ENCODE peak calls at places on chromosomes 6 and 20, in ten cellular contexts. N is pancreas, F is IMR-90, T is astrocyte, C is lower lobe of right lung, O is body of pancreas, Q is sigmoid colon, A is GM12878, M is cardiac muscle cell, U is upper lobe of right lung. H is an unnamed sample. For H3K9me3, the result is how much of the 10 kb centered on the place peaks cover.

GRCh38 chr6:150857062-150857905 is 8.2 kb upstream of the MTHFD1L start:
- DNase-seq in N (no peak), F (peak), T (peak), C (no peak), O (no peak), Q (no peak), A (no peak), M (no peak), U (no peak), H (no peak)

GRCh38 chr6:6880745-6881437 is 226.9 kb upstream of the RREB1 start:
- DNase-seq in N (no peak), F (no peak), T (no peak), C (no peak), O (no peak), Q (no peak), A (no peak), M (no peak), U (no peak), H (no peak)

GRCh38 chr6:170135821-170136471 is 154.9 kb downstream of the DLL1 start:
- DNase-seq in N (no peak), F (no peak), T (no peak), C (no peak), O (no peak), Q (peak), A (no peak), M (no peak), U (peak), H (no peak)

GRCh38 chr6:4180653-4181255 is 45.4 kb upstream of the ECI2 start:
- DNase-seq in N (no peak), F (peak), T (peak), C (no peak), O (no peak), Q (no peak), A (no peak), M (no peak), U (no peak), H (no peak)

GRCh38 chr20:53028337-53029007 is 56.3 kb downstream of the TSHZ2 start:
- DNase-seq in N (no peak), F (no peak), T (peak), C (no peak), O (no peak), Q (no peak), A (no peak), M (no peak), U (no peak), H (no peak)

GRCh38 chr6:29938746-29939508 is 3.4 kb upstream of the HLA-A start:
- DNase-seq in N (no peak), F (no peak), T (no peak), C (no peak), O (no peak), Q (no peak), A (no peak), M (peak), U (no peak), H (no peak)

GRCh38 chr6:38034269-38034914 is 214.9 kb downstream of the ZFAND3 start:
- DNase-seq in N (no peak), F (peak), T (peak), C (no peak), O (no peak), Q (no peak), A (no peak), M (peak), U (no peak), H (no peak)

GRCh38 chr6:106512958-106513480 is 116.3 kb downstream of the RTN4IP1 start:
- DNase-seq in N (no peak), F (no peak), T (no peak), C (no peak), O (no peak), Q (no peak), A (no peak), M (no peak), U (no peak), H (no peak)

GRCh38 chr6:54892831-54893230 is 46.3 kb downstream of the FAM83B start:
- DNase-seq in N (no peak), F (peak), T (peak), C (no peak), O (no peak), Q (no peak), A (no peak), M (no peak), U (no peak), H (no peak)

GRCh38 chr6:84867521-84867920 is 103.1 kb upstream of the TBX18 start:
- DNase-seq in N (no peak), F (no peak), T (no peak), C (no peak), O (no peak), Q (no peak), A (no peak), M (no peak), U (no peak), H (no peak)

GRCh38 chr6:37030599-37030998 is 25.1 kb downstream of the FGD2 start:
- DNase-seq in N (no peak), F (no peak), T (no peak), C (no peak), O (no peak), Q (no peak), A (no peak), M (no peak), U (no peak), H (no peak)

GRCh38 chr6:74068945-74069570 is 373.1 kb downstream of the CD109 start:
- DNase-seq in N (no peak), F (peak), T (peak), C (no peak), O (no peak), Q (no peak), A (no peak), M (no peak), U (no peak), H (no peak)

GRCh38 chr6:25454141-25454540 is 175.0 kb downstream of the CARMIL1 start:
- DNase-seq in N (no peak), F (peak), T (no peak), C (no peak), O (no peak), Q (no peak), A (no peak), M (no peak), U (no peak), H (no peak)

GRCh38 chr6:29845405-29846006 is 17.9 kb downstream of the HLA-G start:
- DNase-seq in N (no peak), F (no peak), T (no peak), C (no peak), O (no peak), Q (no peak), A (peak), M (no peak), U (no peak), H (peak)

GRCh38 chr20:64035066-64035932 is 683 bp upstream of the C20orf204 start:
- DNase-seq in N (no peak), F (no peak), T (no peak), C (no peak), O (no peak), Q (peak), A (peak), M (no peak), U (peak), H (no peak)

GRCh38 chr6:161003336-161003735 is 11.8 kb downstream of the MAP3K4 start:
- DNase-seq in N (no peak), F (peak), T (peak), C (no peak), O (no peak), Q (no peak), A (no peak), M (no peak), U (no peak), H (no peak)

GRCh38 chr6:44056392-44057237 is 70.6 kb downstream of the MRPL14 start:
- DNase-seq in N (no peak), F (peak), T (peak), C (no peak), O (no peak), Q (no peak), A (no peak), M (no peak), U (no peak), H (no peak)

GRCh38 chr20:44079968-44080560 is 106.9 kb downstream of the JPH2 start:
- DNase-seq in N (no peak), F (peak), T (peak), C (no peak), O (no peak), Q (no peak), A (no peak), M (no peak), U (peak), H (no peak)

GRCh38 chr6:35896228-35896627 is 24.7 kb downstream of the SRPK1 start:
- DNase-seq in N (no peak), F (no peak), T (no peak), C (no peak), O (no peak), Q (no peak), A (no peak), M (no peak), U (no peak), H (no peak)

GRCh38 chr20:13059398-13060136 is 50.8 kb downstream of the SPTLC3 start:
- DNase-seq in N (no peak), F (no peak), T (no peak), C (no peak), O (no peak), Q (no peak), A (no peak), M (peak), U (no peak), H (no peak)

DNA sequence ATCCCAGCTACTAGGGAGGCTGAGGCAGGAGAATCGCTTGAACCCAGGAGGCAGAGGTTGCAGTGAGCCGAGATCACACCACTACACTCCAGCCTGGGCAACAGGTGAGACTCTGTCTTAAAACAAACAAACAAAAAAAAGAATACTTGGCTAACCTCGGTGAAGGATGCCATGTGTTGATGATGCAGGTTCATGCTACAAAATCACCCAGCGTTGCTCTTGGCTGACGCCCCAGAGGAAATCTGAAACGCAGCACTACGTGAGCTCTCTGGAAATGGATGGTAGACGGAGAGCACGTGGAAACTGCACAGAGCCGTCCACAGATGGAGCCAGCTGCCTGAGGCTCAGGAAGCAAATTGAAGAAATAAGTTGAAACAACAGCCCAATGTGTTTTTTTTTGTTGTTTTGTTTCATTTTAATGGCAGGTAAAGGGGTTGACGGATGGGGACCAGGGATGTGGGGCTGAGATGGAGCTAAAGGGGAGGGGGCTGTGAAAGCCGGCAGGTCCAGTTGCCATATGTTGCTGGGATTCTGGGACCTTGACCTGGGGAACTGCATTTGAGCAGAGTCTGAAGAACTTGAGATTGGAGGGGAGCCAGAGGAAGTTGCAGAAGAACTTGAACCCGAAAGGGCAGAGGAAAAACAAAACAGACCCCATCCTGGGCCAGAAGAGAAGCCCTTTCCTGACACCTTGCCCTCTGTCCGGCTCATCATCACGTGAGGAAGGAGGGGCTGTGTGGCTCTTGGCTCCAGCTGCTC is 12.8 kb upstream of the MANBAL start:
- DNase-seq in N (peak), F (peak), T (peak), C (no peak), O (peak), Q (peak), A (no peak), M (no peak), U (no peak), H (no peak)
- TF ChIP-seq CTCF in N (no peak), F (peak), T (peak), C (no peak), O (no peak), Q (no peak), A (peak), M (peak), U (peak), H (no peak)

GRCh38 chr20:21514553-21515251 is 838 bp upstream of the NKX2-2 start:
- DNase-seq in N (no peak), F (no peak), T (no peak), C (peak), O (peak), Q (no peak), A (no peak), M (no peak), U (no peak), H (no peak)

GRCh38 chr20:21515300-21516179 is 1.7 kb upstream of the NKX2-2 start:
- DNase-seq in N (no peak), F (no peak), T (no peak), C (no peak), O (no peak), Q (no peak), A (no peak), M (no peak), U (no peak), H (no peak)

GRCh38 chr20:21517566-21518277 is 3.9 kb upstream of the NKX2-2 start:
- DNase-seq in N (no peak), F (no peak), T (no peak), C (peak), O (no peak), Q (no peak), A (no peak), M (no peak), U (no peak), H (no peak)

GRCh38 chr20:21516861-21517565 is 3.1 kb upstream of the NKX2-2 start:
- DNase-seq in N (no peak), F (no peak), T (no peak), C (peak), O (no peak), Q (no peak), A (no peak), M (no peak), U (no peak), H (no peak)

GRCh38 chr20:21516180-21516567 is 2.3 kb upstream of the NKX2-2 start:
- DNase-seq in N (no peak), F (no peak), T (no peak), C (no peak), O (no peak), Q (no peak), A (no peak), M (no peak), U (no peak), H (no peak)
- H3K9me3 ChIP-seq in N (under half), F (under half), T (under half), C (under half), O (under half), Q (under half), A (under half), M (under half), U (under half), H (under half)

DNA sequence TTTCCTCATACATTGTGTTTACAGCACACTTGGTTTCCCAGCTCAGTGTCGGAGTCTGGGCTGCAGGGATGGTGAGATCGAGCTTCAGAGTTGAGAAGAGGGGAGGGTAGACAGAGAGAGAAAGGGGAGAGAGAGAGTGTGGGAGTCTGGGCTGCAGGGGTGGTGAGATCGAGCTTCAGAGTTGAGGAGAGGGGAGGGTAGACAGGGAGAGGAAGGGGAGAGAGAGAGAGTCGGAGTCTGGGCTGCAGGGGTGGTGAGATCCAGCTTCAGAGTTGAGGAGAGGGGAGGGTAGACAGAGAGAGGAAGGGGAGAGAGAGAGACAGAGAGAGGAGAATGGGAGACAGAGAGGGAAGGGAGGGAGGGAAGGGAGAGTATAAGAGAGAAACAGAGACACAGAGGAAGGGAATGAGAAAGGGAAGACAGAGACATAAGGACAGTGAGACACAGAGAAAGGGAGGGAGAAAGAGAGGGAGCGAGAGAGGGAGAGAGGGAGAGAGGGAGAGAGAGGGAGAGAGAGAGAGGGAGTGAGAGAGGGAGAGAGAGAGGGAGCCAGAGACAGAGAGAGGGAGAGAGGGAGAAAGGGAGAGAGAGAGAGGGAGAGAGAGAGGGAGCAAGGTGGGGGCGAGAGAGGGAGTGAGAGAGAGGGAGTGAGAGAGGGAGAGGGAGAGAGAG is 222.7 kb upstream of the GMDS start:
- DNase-seq in N (no peak), F (no peak), T (no peak), C (no peak), O (no peak), Q (no peak), A (no peak), M (no peak), U (no peak), H (no peak)
- H3K27ac ChIP-seq in N (no peak), F (no peak), T (no peak), C (no peak), O (no peak), Q (no peak), A (no peak), M (no peak), U (no peak), H (no peak)

DNA sequence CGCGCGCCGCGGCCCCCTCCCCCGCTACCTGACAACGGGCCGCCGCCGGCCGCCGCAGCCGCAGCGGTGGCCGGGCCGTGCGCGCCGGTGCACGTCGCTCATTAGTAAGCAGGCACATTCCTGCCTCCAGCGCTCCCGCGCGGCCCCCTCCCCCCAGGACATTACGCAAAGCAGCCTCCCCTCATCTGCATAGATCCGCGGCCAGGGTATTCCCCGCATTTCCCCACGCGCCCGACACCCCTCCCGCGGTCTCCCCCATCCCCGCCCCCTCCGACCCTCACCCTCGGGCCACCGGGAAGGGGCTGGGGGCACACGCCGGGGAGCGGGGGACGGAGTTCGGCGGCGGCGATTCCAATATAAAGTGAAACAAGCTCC is at the start of gene HIVEP2:
- DNase-seq in N (peak), F (peak), T (peak), C (peak), O (peak), Q (peak), A (no peak), M (peak), U (peak), H (peak)
- TF ChIP-seq CTCF in N (no peak), F (peak), T (no peak), C (no peak), O (no peak), Q (no peak), A (no peak), M (no peak), U (no peak), H (no peak)

GRCh38 chr6:137162692-137163303 is 10.6 kb downstream of the IL22RA2 start:
- DNase-seq in N (no peak), F (no peak), T (no peak), C (no peak), O (no peak), Q (no peak), A (no peak), M (no peak), U (no peak), H (no peak)

GRCh38 chr6:137166247-137167098 is 7.0 kb downstream of the IL22RA2 start:
- DNase-seq in N (no peak), F (no peak), T (no peak), C (no peak), O (no peak), Q (no peak), A (no peak), M (no peak), U (no peak), H (no peak)

GRCh38 chr6:137165375-137166246 is 7.8 kb downstream of the IL22RA2 start:
- DNase-seq in N (peak), F (no peak), T (no peak), C (no peak), O (peak), Q (no peak), A (peak), M (no peak), U (no peak), H (no peak)

GRCh38 chr6:137161975-137162374 is 11.5 kb downstream of the IL22RA2 start:
- DNase-seq in N (no peak), F (no peak), T (no peak), C (no peak), O (no peak), Q (no peak), A (no peak), M (no peak), U (no peak), H (no peak)

DNA sequence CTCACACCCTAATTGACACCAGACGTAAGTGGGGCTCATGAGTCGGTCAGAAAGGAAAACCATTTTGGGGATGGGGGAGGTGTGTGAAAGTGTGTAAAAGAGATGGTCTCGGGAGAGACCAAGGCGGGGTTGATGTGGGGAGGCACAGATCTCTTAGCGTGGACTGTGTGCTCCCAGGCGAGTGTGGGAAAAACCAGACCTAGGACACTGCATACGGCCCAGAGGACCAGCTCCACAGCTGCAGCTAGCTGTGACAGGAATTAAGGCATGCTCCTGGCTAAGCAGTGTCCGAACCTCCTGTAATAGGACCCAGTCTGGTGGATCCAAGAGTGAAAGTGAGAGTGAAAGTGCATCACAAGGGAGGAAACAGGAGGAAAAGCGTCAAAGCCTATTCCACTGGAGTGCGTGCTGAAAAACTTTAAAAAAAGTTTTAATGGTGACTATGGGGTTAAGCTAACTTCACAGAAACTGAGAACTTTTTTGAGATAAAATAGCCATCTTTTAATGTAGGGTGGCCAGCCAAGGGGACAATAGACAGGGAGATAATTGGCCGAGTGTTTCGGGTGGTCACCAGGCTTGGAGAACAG is 9.6 kb downstream of the IL22RA2 start:
- DNase-seq in N (no peak), F (no peak), T (no peak), C (no peak), O (no peak), Q (no peak), A (no peak), M (no peak), U (no peak), H (no peak)
- H3K9me3 ChIP-seq in N (under half), F (under half), T (under half), C (under half), O (under half), Q (under half), A (under half), M (under half), U (under half), H (under half)

GRCh38 chr20:51715028-51715872 is 52.9 kb downstream of the ATP9A start:
- DNase-seq in N (no peak), F (no peak), T (no peak), C (no peak), O (no peak), Q (no peak), A (no peak), M (no peak), U (no peak), H (no peak)

GRCh38 chr20:51710503-51710902 is 57.7 kb downstream of the ATP9A start:
- DNase-seq in N (no peak), F (no peak), T (no peak), C (no peak), O (no peak), Q (no peak), A (no peak), M (no peak), U (no peak), H (no peak)

GRCh38 chr20:51711426-51711825 is 56.8 kb downstream of the ATP9A start:
- DNase-seq in N (no peak), F (no peak), T (no peak), C (no peak), O (no peak), Q (no peak), A (no peak), M (no peak), U (no peak), H (no peak)

GRCh38 chr20:51713213-51713598 is 55.0 kb downstream of the ATP9A start:
- DNase-seq in N (no peak), F (no peak), T (no peak), C (no peak), O (no peak), Q (no peak), A (no peak), M (no peak), U (no peak), H (no peak)

GRCh38 chr20:51712501-51713212 is 55.5 kb downstream of the ATP9A start:
- DNase-seq in N (peak), F (peak), T (peak), C (no peak), O (peak), Q (no peak), A (no peak), M (peak), U (no peak), H (no peak)
- H3K27ac ChIP-seq in N (no peak), F (no peak), T (no peak), C (no peak), O (no peak), Q (no peak), A (no peak), M (no peak), U (no peak), H (no peak)

DNA sequence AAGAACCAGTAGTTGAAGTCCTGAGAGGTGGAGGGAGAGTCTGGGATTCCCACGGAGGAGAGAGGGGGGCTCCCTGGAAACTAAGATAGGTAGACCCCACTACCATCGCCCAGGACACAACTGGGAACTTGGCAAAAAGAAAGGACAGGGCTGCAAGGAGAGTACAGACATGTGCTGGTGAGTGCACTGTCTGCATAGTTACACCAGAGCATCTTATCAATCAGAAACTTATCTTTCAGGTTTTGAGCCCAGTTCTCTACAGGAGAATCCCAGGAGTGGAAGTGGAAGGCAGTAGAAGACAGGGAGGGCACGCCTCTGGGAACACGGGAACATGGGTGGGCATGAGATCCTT is 12.2 kb downstream of the NFKBIL1 start:
- DNase-seq in N (no peak), F (no peak), T (no peak), C (no peak), O (no peak), Q (no peak), A (no peak), M (no peak), U (no peak), H (no peak)
- TF ChIP-seq CTCF in N (no peak), F (no peak), T (no peak), C (no peak), O (no peak), Q (no peak), A (no peak), M (no peak), U (no peak), H (no peak)

H was measured in CD4-positive, alpha-beta T cell.